ENCODE peak calls at places on chromosomes 5 and 9, in eight cellular contexts. One of them, this sample, is unnamed.

GRCh38 chr5:57349214-57349613 is 133.4 kb downstream of the ACTBL2 start:
- DNase-seq in suprapubic skin: no peak
- DNase-seq in sigmoid colon: no peak
- DNase-seq in Panc1: no peak
- DNase-seq in HCT116: no peak
- DNase-seq in upper lobe of left lung: no peak
- DNase-seq in GM23338: no peak
- DNase-seq in endothelial cell of umbilical vein: no peak
- DNase-seq in this sample: no peak

GRCh38 chr5:123007292-123007691 is 29.2 kb downstream of the PPIC start:
- DNase-seq in GM23338: peak; percentile 17
- DNase-seq in upper lobe of left lung: no peak
- DNase-seq in suprapubic skin: no peak
- DNase-seq in sigmoid colon: no peak
- DNase-seq in endothelial cell of umbilical vein: no peak
- DNase-seq in HCT116: no peak
- DNase-seq in Panc1: no peak
- DNase-seq in this sample: no peak

GRCh38 chr5:148268556-148268955 is at the start of gene SPINK13:
- DNase-seq in GM23338: no peak
- DNase-seq in upper lobe of left lung: no peak
- DNase-seq in endothelial cell of umbilical vein: peak; percentile 27
- DNase-seq in Panc1: no peak
- DNase-seq in HCT116: peak; percentile 26
- DNase-seq in suprapubic skin: no peak
- DNase-seq in sigmoid colon: no peak
- DNase-seq in this sample: no peak

GRCh38 chr9:90964101-90965020 is 162.7 kb downstream of the SYK start:
- DNase-seq in endothelial cell of umbilical vein: peak; percentile 15
- DNase-seq in GM23338: peak; percentile 35
- DNase-seq in sigmoid colon: no peak
- DNase-seq in suprapubic skin: peak; percentile 74
- DNase-seq in Panc1: no peak
- DNase-seq in upper lobe of left lung: peak; percentile 82
- DNase-seq in HCT116: peak; percentile 10
- DNase-seq in this sample: no peak

GRCh38 chr5:99674086-99674485 is 745.3 kb upstream of the CHD1 start:
- DNase-seq in HCT116: no peak
- DNase-seq in GM23338: no peak
- DNase-seq in upper lobe of left lung: no peak
- DNase-seq in sigmoid colon: no peak
- DNase-seq in Panc1: no peak
- DNase-seq in suprapubic skin: no peak
- DNase-seq in endothelial cell of umbilical vein: peak; percentile 2
- DNase-seq in this sample: no peak

GRCh38 chr5:73135429-73136276 is 15.3 kb downstream of the TMEM171 start:
- DNase-seq in Panc1: no peak
- DNase-seq in sigmoid colon: no peak
- DNase-seq in suprapubic skin: no peak
- DNase-seq in HCT116: peak; percentile 31
- DNase-seq in endothelial cell of umbilical vein: peak; percentile 16
- DNase-seq in upper lobe of left lung: no peak
- DNase-seq in GM23338: peak; percentile 75
- DNase-seq in this sample: no peak

GRCh38 chr5:1557114-1557873 is 33.5 kb upstream of the LPCAT1 start:
- DNase-seq in endothelial cell of umbilical vein: no peak
- DNase-seq in upper lobe of left lung: peak; percentile 91
- DNase-seq in HCT116: no peak
- DNase-seq in sigmoid colon: peak; percentile 36
- DNase-seq in GM23338: no peak
- DNase-seq in suprapubic skin: no peak
- DNase-seq in Panc1: no peak
- DNase-seq in this sample: peak; percentile 77

GRCh38 chr9:31185831-31186230 is 1198.6 kb upstream of the ACO1 start:
- DNase-seq in endothelial cell of umbilical vein: no peak
- DNase-seq in upper lobe of left lung: no peak
- DNase-seq in HCT116: no peak
- DNase-seq in GM23338: no peak
- DNase-seq in Panc1: no peak
- DNase-seq in suprapubic skin: no peak
- DNase-seq in sigmoid colon: no peak
- DNase-seq in this sample: no peak

GRCh38 chr5:10857333-10857723 is 96.3 kb upstream of the DAP start:
- DNase-seq in HCT116: no peak
- DNase-seq in sigmoid colon: no peak
- DNase-seq in upper lobe of left lung: no peak
- DNase-seq in suprapubic skin: no peak
- DNase-seq in Panc1: no peak
- DNase-seq in endothelial cell of umbilical vein: no peak
- DNase-seq in GM23338: no peak
- DNase-seq in this sample: no peak

GRCh38 chr5:140151719-140152609 is 23.0 kb upstream of the CYSTM1 start:
- DNase-seq in Panc1: no peak
- DNase-seq in GM23338: no peak
- DNase-seq in suprapubic skin: no peak
- DNase-seq in upper lobe of left lung: no peak
- DNase-seq in sigmoid colon: no peak
- DNase-seq in endothelial cell of umbilical vein: no peak
- DNase-seq in HCT116: no peak
- DNase-seq in this sample: no peak

GRCh38 chr9:106479679-106480078 is 383.3 kb upstream of the ZNF462 start:
- DNase-seq in HCT116: no peak
- DNase-seq in sigmoid colon: no peak
- DNase-seq in GM23338: no peak
- DNase-seq in upper lobe of left lung: no peak
- DNase-seq in Panc1: no peak
- DNase-seq in endothelial cell of umbilical vein: no peak
- DNase-seq in suprapubic skin: no peak
- DNase-seq in this sample: no peak

GRCh38 chr5:172931001-172931536 is 28.2 kb upstream of the RPL26L1 start:
- DNase-seq in endothelial cell of umbilical vein: peak; percentile 81
- DNase-seq in HCT116: no peak
- DNase-seq in Panc1: no peak
- DNase-seq in upper lobe of left lung: no peak
- DNase-seq in GM23338: no peak
- DNase-seq in suprapubic skin: no peak
- DNase-seq in sigmoid colon: no peak
- DNase-seq in this sample: no peak

GRCh38 chr5:159764283-159764927 is 151.9 kb upstream of the ADRA1B start:
- DNase-seq in endothelial cell of umbilical vein: no peak
- DNase-seq in Panc1: no peak
- DNase-seq in suprapubic skin: no peak
- DNase-seq in upper lobe of left lung: no peak
- DNase-seq in sigmoid colon: no peak
- DNase-seq in GM23338: no peak
- DNase-seq in HCT116: no peak
- DNase-seq in this sample: no peak

GRCh38 chr9:116494815-116495634 is 192.1 kb upstream of the TRIM32 start:
- DNase-seq in Panc1: peak; percentile 13
- DNase-seq in GM23338: peak; percentile 83
- DNase-seq in upper lobe of left lung: peak; percentile 24
- DNase-seq in sigmoid colon: no peak
- DNase-seq in suprapubic skin: no peak
- DNase-seq in endothelial cell of umbilical vein: no peak
- DNase-seq in HCT116: peak; percentile 35
- DNase-seq in this sample: no peak

GRCh38 chr5:107021575-107021974 is 649.2 kb downstream of the EFNA5 start:
- DNase-seq in suprapubic skin: no peak
- DNase-seq in GM23338: no peak
- DNase-seq in upper lobe of left lung: no peak
- DNase-seq in sigmoid colon: no peak
- DNase-seq in Panc1: no peak
- DNase-seq in HCT116: no peak
- DNase-seq in endothelial cell of umbilical vein: no peak
- DNase-seq in this sample: no peak

GRCh38 chr5:67677422-67677970 is 480.9 kb upstream of the CD180 start:
- DNase-seq in endothelial cell of umbilical vein: no peak
- DNase-seq in HCT116: no peak
- DNase-seq in Panc1: no peak
- DNase-seq in sigmoid colon: no peak
- DNase-seq in GM23338: peak; percentile 6
- DNase-seq in suprapubic skin: no peak
- DNase-seq in upper lobe of left lung: no peak
- DNase-seq in this sample: no peak

GRCh38 chr5:6434737-6435136 is 13.9 kb upstream of the UBE2QL1 start:
- DNase-seq in upper lobe of left lung: no peak
- DNase-seq in GM23338: no peak
- DNase-seq in suprapubic skin: no peak
- DNase-seq in Panc1: no peak
- DNase-seq in endothelial cell of umbilical vein: no peak
- DNase-seq in sigmoid colon: no peak
- DNase-seq in HCT116: no peak
- DNase-seq in this sample: peak; percentile 74

GRCh38 chr9:107952773-107953172 is 463.2 kb upstream of the KLF4 start:
- DNase-seq in upper lobe of left lung: no peak
- DNase-seq in endothelial cell of umbilical vein: no peak
- DNase-seq in GM23338: no peak
- DNase-seq in Panc1: no peak
- DNase-seq in HCT116: no peak
- DNase-seq in suprapubic skin: no peak
- DNase-seq in sigmoid colon: no peak
- DNase-seq in this sample: no peak

GRCh38 chr9:114344188-114344566 is 14.5 kb downstream of the ORM2 start:
- DNase-seq in endothelial cell of umbilical vein: no peak
- DNase-seq in sigmoid colon: no peak
- DNase-seq in GM23338: no peak
- DNase-seq in HCT116: no peak
- DNase-seq in suprapubic skin: no peak
- DNase-seq in Panc1: no peak
- DNase-seq in upper lobe of left lung: no peak
- DNase-seq in this sample: no peak

GRCh38 chr9:125703662-125704061 is 3.3 kb downstream of the MAPKAP1 start:
- DNase-seq in upper lobe of left lung: no peak
- DNase-seq in endothelial cell of umbilical vein: no peak
- DNase-seq in GM23338: no peak
- DNase-seq in Panc1: no peak
- DNase-seq in HCT116: no peak
- DNase-seq in sigmoid colon: no peak
- DNase-seq in suprapubic skin: no peak
- DNase-seq in this sample: no peak

GRCh38 chr5:145385276-145385675 is 449.9 kb downstream of the PRELID2 start:
- DNase-seq in GM23338: no peak
- DNase-seq in HCT116: no peak
- DNase-seq in endothelial cell of umbilical vein: no peak
- DNase-seq in Panc1: no peak
- DNase-seq in upper lobe of left lung: no peak
- DNase-seq in suprapubic skin: no peak
- DNase-seq in sigmoid colon: no peak
- DNase-seq in this sample: no peak

GRCh38 chr9:6512085-6512657 is 99.2 kb downstream of the UHRF2 start:
- DNase-seq in sigmoid colon: no peak
- DNase-seq in HCT116: no peak
- DNase-seq in GM23338: no peak
- DNase-seq in Panc1: no peak
- DNase-seq in suprapubic skin: no peak
- DNase-seq in endothelial cell of umbilical vein: no peak
- DNase-seq in upper lobe of left lung: no peak
- DNase-seq in this sample: no peak

DNA sequence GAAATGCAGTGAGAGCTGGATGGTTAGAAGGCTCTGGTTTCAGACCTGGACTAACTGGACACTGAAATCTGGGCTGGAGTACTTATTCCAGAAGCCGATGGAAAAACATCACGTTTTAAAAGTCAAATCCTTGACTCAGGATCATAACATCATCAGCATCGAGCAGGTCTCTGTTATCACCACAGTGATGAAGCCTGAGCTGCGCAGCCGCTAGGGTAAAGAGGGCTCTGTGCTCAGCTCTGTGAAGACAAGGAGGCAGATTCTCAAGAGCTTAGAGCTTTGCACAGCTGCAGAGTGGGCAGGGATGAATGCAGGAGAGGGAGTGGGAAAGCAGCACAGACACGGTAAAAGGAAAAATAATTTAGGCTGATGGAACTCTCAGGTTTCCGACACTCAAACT is 208.8 kb upstream of the TAS2R1 start:
- DNase-seq in sigmoid colon: no peak
- DNase-seq in endothelial cell of umbilical vein: no peak
- DNase-seq in GM23338: no peak
- DNase-seq in suprapubic skin: no peak
- DNase-seq in upper lobe of left lung: no peak
- DNase-seq in HCT116: no peak
- DNase-seq in Panc1: no peak
- DNase-seq in this sample: no peak
- H3K4me1 ChIP-seq in sigmoid colon: no peaks in the 10 kb centered on the region
- H3K4me1 ChIP-seq in endothelial cell of umbilical vein: no peaks in the 10 kb centered on the region
- H3K4me1 ChIP-seq in GM23338: peaks cover 14% of the 10 kb centered on the region
- H3K4me1 ChIP-seq in suprapubic skin: no peaks in the 10 kb centered on the region
- H3K4me1 ChIP-seq in upper lobe of left lung: no peaks in the 10 kb centered on the region
- H3K4me1 ChIP-seq in HCT116: no peaks in the 10 kb centered on the region
- H3K4me1 ChIP-seq in Panc1: no peaks in the 10 kb centered on the region
- H3K4me1 ChIP-seq in this sample: no peaks in the 10 kb centered on the region

DNA sequence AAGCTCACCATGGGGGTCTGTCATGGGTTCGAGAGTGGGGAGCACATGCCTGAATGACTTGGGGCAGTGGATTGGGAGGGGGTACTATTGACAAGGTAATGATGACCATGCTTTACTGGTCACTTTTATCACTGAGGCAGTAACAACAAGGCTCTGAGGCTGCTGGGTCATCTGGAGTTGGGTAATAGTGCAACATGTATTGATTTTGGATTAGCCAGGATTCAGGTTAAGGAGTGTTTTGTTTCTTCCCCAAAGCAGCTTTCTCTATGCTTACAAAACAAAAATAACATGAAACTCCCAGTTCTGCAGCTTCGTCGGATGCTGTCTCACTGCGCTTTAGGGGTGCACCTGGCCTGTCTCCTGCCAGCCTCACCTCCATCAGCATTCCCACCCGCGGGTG is 155.3 kb downstream of the GADD45G start:
- DNase-seq in HCT116: no peak
- DNase-seq in suprapubic skin: no peak
- DNase-seq in Panc1: no peak
- DNase-seq in endothelial cell of umbilical vein: no peak
- DNase-seq in sigmoid colon: no peak
- DNase-seq in GM23338: no peak
- DNase-seq in upper lobe of left lung: no peak
- DNase-seq in this sample: no peak
- H3K27ac ChIP-seq in HCT116: no peak overlapping the region
- H3K27ac ChIP-seq in suprapubic skin: no peak overlapping the region
- H3K27ac ChIP-seq in Panc1: no peak overlapping the region
- H3K27ac ChIP-seq in endothelial cell of umbilical vein: no peak overlapping the region
- H3K27ac ChIP-seq in sigmoid colon: no peak overlapping the region
- H3K27ac ChIP-seq in GM23338: no peak overlapping the region
- H3K27ac ChIP-seq in upper lobe of left lung: no peak overlapping the region
- H3K27ac ChIP-seq in this sample: no peak overlapping the region

GRCh38 chr5:2879701-2880100 is 128.2 kb upstream of the IRX2 start:
- DNase-seq in Panc1: no peak
- DNase-seq in suprapubic skin: no peak
- DNase-seq in HCT116: no peak
- DNase-seq in upper lobe of left lung: no peak
- DNase-seq in endothelial cell of umbilical vein: no peak
- DNase-seq in sigmoid colon: no peak
- DNase-seq in GM23338: peak; percentile 13
- DNase-seq in this sample: no peak
- TF ChIP-seq POLR2AphosphoS5 in Panc1: no peak
- TF ChIP-seq POLR2AphosphoS5 in suprapubic skin: no peak
- TF ChIP-seq POLR2AphosphoS5 in HCT116: no peak
- TF ChIP-seq POLR2AphosphoS5 in upper lobe of left lung: no peak
- TF ChIP-seq POLR2AphosphoS5 in endothelial cell of umbilical vein: no peak
- TF ChIP-seq POLR2AphosphoS5 in sigmoid colon: no peak
- TF ChIP-seq POLR2AphosphoS5 in GM23338: no peak
- TF ChIP-seq POLR2AphosphoS5 in this sample: no peak

GRCh38 chr9:121701736-121702261 is 50.4 kb downstream of the DAB2IP start:
- DNase-seq in upper lobe of left lung: no peak
- DNase-seq in suprapubic skin: no peak
- DNase-seq in sigmoid colon: no peak
- DNase-seq in endothelial cell of umbilical vein: no peak
- DNase-seq in GM23338: no peak
- DNase-seq in Panc1: no peak
- DNase-seq in HCT116: no peak
- DNase-seq in this sample: no peak
- H3K4me1 ChIP-seq in upper lobe of left lung: peaks cover 25% of the 10 kb centered on the region
- H3K4me1 ChIP-seq in suprapubic skin: peaks cover 65% of the 10 kb centered on the region
- H3K4me1 ChIP-seq in sigmoid colon: peaks cover 38% of the 10 kb centered on the region
- H3K4me1 ChIP-seq in endothelial cell of umbilical vein: peaks cover 13% of the 10 kb centered on the region
- H3K4me1 ChIP-seq in GM23338: peaks cover 27% of the 10 kb centered on the region
- H3K4me1 ChIP-seq in Panc1: no peaks in the 10 kb centered on the region
- H3K4me1 ChIP-seq in HCT116: peaks cover 2% of the 10 kb centered on the region
- H3K4me1 ChIP-seq in this sample: peaks cover 60% of the 10 kb centered on the region

This sample was measured in vagina.